ENCODE peak calls at places on chromosomes 16 and 17, in eight cellular contexts. X, P, O, H, D, B, C and Z are unnamed samples.

GRCh38 chr17:37067555-37068111 is 118.9 kb downstream of the AATF start:
- DNase-seq in X (no peak), P (no peak), O (peak), H (peak), D (peak), B (no peak), C (no peak), Z (no peak)

GRCh38 chr17:48542114-48542955 is 2.6 kb downstream of the HOXB2 start:
- DNase-seq in X (no peak), P (no peak), O (peak), H (peak), D (no peak), B (no peak), C (no peak), Z (no peak)

GRCh38 chr17:52233176-52233575 is 74.7 kb upstream of the CA10 start:
- DNase-seq in X (no peak), P (no peak), O (no peak), H (no peak), D (no peak), B (no peak), C (no peak), Z (no peak)

GRCh38 chr17:55783684-55784245 is 32.9 kb downstream of the PCTP start:
- DNase-seq in X (peak), P (no peak), O (peak), H (peak), D (no peak), B (no peak), C (peak), Z (peak)

GRCh38 chr17:32958418-32958817 is 30.5 kb downstream of the TMEM98 start:
- DNase-seq in X (no peak), P (no peak), O (no peak), H (no peak), D (peak), B (no peak), C (no peak), Z (peak)

GRCh38 chr16:89104930-89105571 is 11.4 kb downstream of the ACSF3 start:
- DNase-seq in X (no peak), P (no peak), O (no peak), H (no peak), D (no peak), B (no peak), C (no peak), Z (no peak)

GRCh38 chr16:48542020-48542473 is 67.9 kb downstream of the N4BP1 start:
- DNase-seq in X (no peak), P (no peak), O (peak), H (peak), D (no peak), B (no peak), C (no peak), Z (peak)

GRCh38 chr17:17419621-17420020 is 57.2 kb upstream of the MED9 start:
- DNase-seq in X (no peak), P (no peak), O (no peak), H (no peak), D (no peak), B (no peak), C (no peak), Z (no peak)

GRCh38 chr16:29982560-29983419 is 9.1 kb downstream of the TAOK2 start:
- DNase-seq in X (no peak), P (no peak), O (no peak), H (no peak), D (no peak), B (no peak), C (no peak), Z (no peak)

GRCh38 chr17:50051082-50051576 is 4.8 kb upstream of the ITGA3 start:
- DNase-seq in X (no peak), P (peak), O (peak), H (peak), D (no peak), B (peak), C (peak), Z (peak)

GRCh38 chr17:43536236-43537088 is 9.7 kb downstream of the ETV4 start:
- DNase-seq in X (no peak), P (peak), O (peak), H (peak), D (no peak), B (no peak), C (peak), Z (peak)

GRCh38 chr16:11256657-11257130 is 690 bp upstream of the SOCS1 start:
- DNase-seq in X (no peak), P (peak), O (peak), H (peak), D (no peak), B (peak), C (peak), Z (peak)

GRCh38 chr16:52869243-52869642 is 183.5 kb downstream of the CHD9NB start:
- DNase-seq in X (no peak), P (no peak), O (no peak), H (no peak), D (no peak), B (no peak), C (no peak), Z (no peak)

GRCh38 chr17:18246880-18247612 is 11.5 kb downstream of the FLII start:
- DNase-seq in X (no peak), P (peak), O (peak), H (peak), D (no peak), B (peak), C (peak), Z (peak)

GRCh38 chr16:85635545-85636140 is 22.5 kb downstream of the GSE1 start:
- DNase-seq in X (no peak), P (no peak), O (no peak), H (no peak), D (no peak), B (no peak), C (no peak), Z (no peak)